ENCODE peak calls at places on chromosomes 2 and 18, in ten cellular contexts. Z is erythroblast; F is activated CD8-positive, alpha-beta memory T cell treated with anti-CD3 and anti-CD28 coated beads for 48 hours; C is activated T-cell treated with anti-CD3 and anti-CD28 coated beads for 1 hour; Q is hippocampal formation; L is T follicular helper cell; Y is SK-N-SH; X is upper lobe of right lung; G is DMS153; N is osteoblast. T is an unnamed sample.

GRCh38 chr2:54673501-54673998 is 49.9 kb upstream of the EML6 start:
- DNase-seq in Z (no peak), F (no peak), C (no peak), Q (no peak), L (no peak), Y (no peak), X (peak; percentile 87), G (no peak), N (peak; percentile 88), T (peak; percentile 8)

GRCh38 chr2:121006783-121007489 is 271.3 kb downstream of the GLI2 start:
- DNase-seq in Z (no peak), F (no peak), C (no peak), Q (no peak), L (no peak), Y (no peak), X (no peak), G (no peak), N (no peak), T (no peak)

GRCh38 chr2:113116100-113116958 is 11.1 kb upstream of the IL1RN start:
- DNase-seq in Z (peak; percentile 37), F (no peak), C (no peak), Q (no peak), L (no peak), Y (no peak), X (no peak), G (no peak), N (no peak), T (no peak)

GRCh38 chr2:44051948-44052347 is 56.2 kb upstream of the LRPPRC start:
- DNase-seq in Z (no peak), F (no peak), C (no peak), Q (no peak), L (no peak), Y (no peak), X (no peak), G (no peak), N (no peak), T (no peak)

GRCh38 chr18:10409041-10409440 is 45.4 kb upstream of the APCDD1 start:
- DNase-seq in Z (no peak), F (no peak), C (no peak), Q (no peak), L (no peak), Y (no peak), X (no peak), G (no peak), N (no peak), T (no peak)

GRCh38 chr2:62406573-62407043 is 99.4 kb downstream of the TMEM17 start:
- DNase-seq in Z (no peak), F (no peak), C (no peak), Q (no peak), L (no peak), Y (no peak), X (no peak), G (no peak), N (no peak), T (no peak)

GRCh38 chr2:7666561-7667259 is 749.5 kb downstream of the RNF144A start:
- DNase-seq in Z (no peak), F (no peak), C (no peak), Q (no peak), L (no peak), Y (no peak), X (no peak), G (no peak), N (no peak), T (no peak)

GRCh38 chr2:38648107-38648761 is 17.7 kb upstream of the GALM start:
- DNase-seq in Z (no peak), F (no peak), C (no peak), Q (no peak), L (no peak), Y (no peak), X (no peak), G (no peak), N (peak; percentile 27), T (no peak)